ENCODE peak calls at places on chromosomes 16 and 17, in six cellular contexts. G, J, A, W, K and S are unnamed samples.

GRCh38 chr17:28944862-28945741 is 6.2 kb downstream of the PHF12 start:
- DNase-seq in G (no peak), W (no peak), K (peak; percentile 74), J (no peak), A (peak; percentile 54), S (peak; percentile 35)

GRCh38 chr16:11404608-11405007 is 59.3 kb downstream of the RMI2 start:
- DNase-seq in J (no peak), G (no peak), W (no peak), K (no peak), A (no peak), S (no peak)

GRCh38 chr16:23382279-23382678 is 70.7 kb downstream of the COG7 start:
- DNase-seq in J (no peak), G (no peak), W (no peak), K (no peak), A (no peak), S (no peak)

GRCh38 chr17:17191346-17191792 is 14.8 kb downstream of the PLD6 start:
- DNase-seq in K (peak; percentile 95), W (no peak), A (peak; percentile 88), J (no peak), G (no peak), S (peak; percentile 55)

GRCh38 chr16:80938928-80939260 is 67.8 kb downstream of the CMC2 start:
- DNase-seq in A (no peak), K (no peak), J (no peak), G (no peak), W (no peak), S (peak; percentile 9)

GRCh38 chr17:55288356-55289105 is 23.8 kb downstream of the HLF start:
- DNase-seq in A (no peak), G (no peak), K (no peak), J (no peak), W (no peak), S (no peak)

GRCh38 chr17:14471052-14471451 is 170.2 kb downstream of the HS3ST3B1 start:
- DNase-seq in K (peak; percentile 43), G (no peak), J (no peak), W (no peak), A (peak; percentile 94), S (peak; percentile 71)

GRCh38 chr17:6456914-6457687 is 12.8 kb downstream of the PIMREG start:
- DNase-seq in W (peak; percentile 50), K (peak; percentile 63), J (no peak), G (peak; percentile 73), A (peak; percentile 76), S (peak; percentile 18)

GRCh38 chr16:50466170-50466569 is 82.0 kb upstream of the NKD1 start:
- DNase-seq in A (no peak), J (no peak), W (no peak), G (peak; percentile 50), K (no peak), S (no peak)

GRCh38 chr16:26505501-26505900 is 561.2 kb upstream of the C16orf82 start:
- DNase-seq in G (no peak), W (no peak), K (no peak), A (no peak), J (no peak), S (no peak)

GRCh38 chr17:60678118-60678444 is 430 bp downstream of the BCAS3 start:
- DNase-seq in J (no peak), K (no peak), W (no peak), A (no peak), G (no peak), S (no peak)

GRCh38 chr16:86029131-86029741 is 130.3 kb downstream of the IRF8 start:
- DNase-seq in J (no peak), K (peak; percentile 63), G (peak; percentile 58), A (peak; percentile 68), W (peak; percentile 49), S (peak; percentile 36)

GRCh38 chr16:77435240-77435819 is 496 bp upstream of the ADAMTS18 start:
- DNase-seq in J (no peak), W (no peak), K (no peak), G (no peak), A (no peak), S (no peak)

GRCh38 chr17:10631048-10631700 is 25.9 kb downstream of the MYH3 start:
- DNase-seq in K (no peak), W (no peak), A (peak; percentile 10), J (no peak), G (peak; percentile 88), S (peak; percentile 54)

GRCh38 chr16:28572659-28573510 is 19.2 kb downstream of the SGF29 start:
- DNase-seq in K (peak; percentile 11), A (peak; percentile 14), W (no peak), J (no peak), G (peak; percentile 60), S (no peak)

GRCh38 chr16:12323007-12323699 is 346.6 kb downstream of the SNX29 start:
- DNase-seq in W (no peak), G (no peak), K (no peak), A (no peak), J (no peak), S (no peak)

GRCh38 chr17:40323731-40324650 is 15.0 kb downstream of the RARA start:
- DNase-seq in K (peak; percentile 53), W (no peak), J (peak; percentile 71), G (no peak), A (peak; percentile 44), S (no peak)

GRCh38 chr17:19979917-19980770 is 2.5 kb upstream of the AKAP10 start:
- DNase-seq in J (no peak), W (no peak), K (no peak), G (peak; percentile 98), A (no peak), S (no peak)

GRCh38 chr17:846901-847777 is 65.0 kb downstream of the MRM3 start:
- DNase-seq in A (peak; percentile 41), W (no peak), G (no peak), K (peak; percentile 47), J (no peak), S (peak; percentile 44)

GRCh38 chr17:850086-850827 is 68.1 kb downstream of the MRM3 start:
- DNase-seq in W (no peak), G (no peak), A (no peak), J (no peak), K (no peak), S (no peak)

GRCh38 chr17:848402-848801 is 66.2 kb downstream of the MRM3 start:
- DNase-seq in K (no peak), G (no peak), W (no peak), A (no peak), J (no peak), S (no peak)

GRCh38 chr17:851986-852385 is 69.8 kb downstream of the MRM3 start:
- DNase-seq in A (no peak), G (no peak), K (no peak), J (no peak), W (no peak), S (no peak)

DNA sequence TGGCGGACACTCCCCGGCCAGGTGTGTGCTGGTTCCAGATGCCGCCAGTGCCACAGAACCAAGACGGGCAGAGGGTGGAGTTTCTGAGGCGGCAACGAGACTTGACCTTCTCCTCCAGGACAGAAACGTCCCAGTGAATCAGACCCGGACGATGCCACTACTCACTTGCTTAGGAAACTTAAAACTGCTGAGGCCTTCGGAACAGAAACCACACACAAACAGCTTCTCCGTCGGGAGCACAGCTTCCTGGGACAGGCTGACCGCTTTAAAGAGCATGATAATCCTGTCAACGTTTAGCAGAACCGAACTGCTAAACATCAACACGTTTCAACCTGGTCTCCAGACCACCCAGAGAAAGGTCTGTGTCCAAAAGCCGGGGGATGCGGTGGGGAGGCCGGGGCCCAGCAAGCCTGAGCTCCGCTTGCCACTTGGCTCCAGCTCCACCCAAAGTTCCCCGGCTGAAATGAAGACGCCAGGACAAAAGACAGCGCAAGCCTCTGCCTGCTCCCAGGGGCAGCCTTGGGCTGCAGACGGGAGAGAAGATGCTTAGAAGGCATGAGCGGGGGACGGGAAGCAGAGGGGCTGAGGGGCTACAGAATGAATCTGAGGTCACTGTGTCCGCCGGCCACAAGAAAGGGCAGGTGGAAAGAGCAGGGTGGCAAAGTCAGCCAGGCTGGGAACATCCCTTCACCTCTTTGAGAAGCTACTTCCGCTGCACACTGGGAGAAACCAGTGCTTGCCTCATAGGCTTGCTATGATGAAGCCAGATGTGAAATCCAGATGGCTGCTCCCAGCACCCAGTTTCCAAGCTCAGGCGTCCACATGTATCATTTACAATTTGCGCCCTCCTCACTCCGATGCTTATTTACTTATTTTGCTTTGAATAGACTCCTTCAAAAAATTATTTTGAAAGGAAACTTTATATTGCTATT is 68.9 kb downstream of the MRM3 start:
- DNase-seq in K (no peak), W (no peak), G (no peak), A (peak; percentile 40), J (no peak), S (peak; percentile 57)
- H3K4me3 ChIP-seq in K (no peak overlapping the region), W (no peak overlapping the region), G (no peak overlapping the region), A (no peak overlapping the region), J (no peak overlapping the region), S (peak overlapping the region; percentile 49)

GRCh38 chr16:15810949-15811348 is 45.9 kb downstream of the MYH11 start:
- DNase-seq in W (no peak), K (no peak), J (no peak), G (no peak), A (no peak), S (no peak)
- H3K4me1 ChIP-seq in W (peaks cover 64% of the 10 kb centered on the region), K (peaks cover 10% of the 10 kb centered on the region), J (peaks cover 19% of the 10 kb centered on the region), G (peaks cover 3% of the 10 kb centered on the region), A (peaks cover 16% of the 10 kb centered on the region), S (peaks cover 13% of the 10 kb centered on the region)

GRCh38 chr17:30236297-30236624 is 764 bp upstream of the SLC6A4 start:
- DNase-seq in W (no peak), A (no peak), K (no peak), J (no peak), G (no peak), S (no peak)

GRCh38 chr17:30235386-30236296 is at the start of gene SLC6A4:
- DNase-seq in A (no peak), K (no peak), W (no peak), G (peak; percentile 79), J (no peak), S (peak; percentile 54)

GRCh38 chr17:30232822-30233427 is 2.6 kb downstream of the SLC6A4 start:
- DNase-seq in W (no peak), K (no peak), G (no peak), A (no peak), J (no peak), S (no peak)

GRCh38 chr17:30234954-30235353 is 543 bp downstream of the SLC6A4 start:
- DNase-seq in A (no peak), G (no peak), K (no peak), W (no peak), J (no peak), S (no peak)

DNA sequence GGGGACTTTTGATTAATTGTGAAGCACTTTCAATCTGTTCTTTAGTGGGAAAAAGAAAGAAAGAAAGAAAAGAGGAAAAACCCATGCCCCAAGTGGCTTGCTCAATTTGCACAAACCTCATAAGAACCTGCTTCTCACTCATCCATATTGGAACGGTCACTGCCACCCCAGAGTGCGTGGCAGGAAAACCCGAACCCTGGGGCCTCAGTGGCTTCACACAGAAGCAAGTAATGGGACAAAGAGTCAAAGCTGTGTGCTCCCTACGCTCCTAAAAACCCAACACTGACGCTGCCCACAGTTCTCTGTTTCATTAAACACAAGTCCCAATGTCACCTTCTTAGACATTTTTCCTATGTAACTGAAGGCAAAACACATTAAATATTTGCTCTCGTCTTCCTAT is 1.2 kb downstream of the SLC6A4 start:
- DNase-seq in A (no peak), W (no peak), J (no peak), K (no peak), G (peak; percentile 41), S (no peak)
- H3K4me3 ChIP-seq in A (no peak overlapping the region), W (no peak overlapping the region), J (no peak overlapping the region), K (no peak overlapping the region), G (no peak overlapping the region), S (no peak overlapping the region)

DNA sequence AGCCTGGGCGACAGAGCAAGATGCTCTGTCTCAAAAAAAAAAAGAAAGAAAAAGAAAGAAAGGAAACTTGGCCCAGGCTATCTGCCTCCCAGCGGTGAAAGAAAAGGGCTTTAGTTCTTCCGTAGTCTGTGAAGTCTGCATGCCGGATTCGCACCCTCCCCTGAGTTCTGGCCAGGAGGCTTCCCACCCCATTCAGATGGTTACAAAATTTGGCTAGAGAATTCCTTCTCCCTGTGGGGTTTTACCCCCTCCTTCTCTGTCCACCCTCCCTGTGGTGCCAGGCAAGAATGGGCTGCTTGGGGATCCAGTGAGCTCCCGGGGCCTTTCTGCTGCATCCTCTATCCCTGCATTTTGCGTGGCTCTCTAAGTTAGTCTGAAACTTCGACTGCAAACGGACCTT is 37.8 kb downstream of the PAFAH1B1 start:
- DNase-seq in A (no peak), W (no peak), G (peak; percentile 87), K (no peak), J (no peak), S (no peak)
- H3K4me1 ChIP-seq in A (peaks cover 3% of the 10 kb centered on the region), W (peaks cover 94% of the 10 kb centered on the region), G (peaks cover 9% of the 10 kb centered on the region), K (no peaks in the 10 kb centered on the region), J (peaks cover 60% of the 10 kb centered on the region), S (peaks cover 15% of the 10 kb centered on the region)